ENCODE peak calls at places on chromosome 19, in seven cellular contexts. One of them, this sample, is unnamed.

GRCh38 chr19:2813235-2814160 is 6.2 kb upstream of the ZNF554 start:
- DNase-seq in GM23338: no peak
- DNase-seq in AG04450: no peak
- DNase-seq in HepG2: no peak
- DNase-seq in ovary: no peak
- DNase-seq in psoas muscle: no peak
- DNase-seq in adrenal gland: no peak
- DNase-seq in this sample: no peak

GRCh38 chr19:50046649-50047503 is 21.1 kb downstream of the ZNF473 start:
- DNase-seq in GM23338: peak
- DNase-seq in AG04450: no peak
- DNase-seq in HepG2: peak
- DNase-seq in ovary: no peak
- DNase-seq in psoas muscle: peak
- DNase-seq in adrenal gland: peak
- DNase-seq in this sample: no peak

GRCh38 chr19:39253374-39254149 is 4.9 kb upstream of the IFNL4 start:
- DNase-seq in GM23338: no peak
- DNase-seq in AG04450: no peak
- DNase-seq in HepG2: no peak
- DNase-seq in ovary: no peak
- DNase-seq in psoas muscle: no peak
- DNase-seq in adrenal gland: no peak
- DNase-seq in this sample: no peak

GRCh38 chr19:35509018-35509652 is 4.3 kb downstream of the DMKN start:
- DNase-seq in GM23338: peak
- DNase-seq in AG04450: no peak
- DNase-seq in HepG2: peak
- DNase-seq in ovary: peak
- DNase-seq in psoas muscle: no peak
- DNase-seq in adrenal gland: peak
- DNase-seq in this sample: no peak

GRCh38 chr19:29524912-29525870 is 603 bp upstream of the VSTM2B start:
- DNase-seq in GM23338: peak
- DNase-seq in AG04450: no peak
- DNase-seq in HepG2: no peak
- DNase-seq in ovary: no peak
- DNase-seq in psoas muscle: peak
- DNase-seq in adrenal gland: no peak
- DNase-seq in this sample: no peak

GRCh38 chr19:13428352-13428751 is 77.9 kb downstream of the CACNA1A start:
- DNase-seq in GM23338: peak
- DNase-seq in AG04450: peak
- DNase-seq in HepG2: no peak
- DNase-seq in ovary: no peak
- DNase-seq in psoas muscle: no peak
- DNase-seq in adrenal gland: no peak
- DNase-seq in this sample: no peak

GRCh38 chr19:49073514-49074378 is 1.2 kb upstream of the KCNA7 start:
- DNase-seq in GM23338: peak
- DNase-seq in AG04450: no peak
- DNase-seq in HepG2: peak
- DNase-seq in ovary: no peak
- DNase-seq in psoas muscle: peak
- DNase-seq in adrenal gland: no peak
- DNase-seq in this sample: no peak

GRCh38 chr19:55703790-55704215 is 28.8 kb downstream of the EPN1 start:
- DNase-seq in GM23338: peak
- DNase-seq in AG04450: no peak
- DNase-seq in HepG2: no peak
- DNase-seq in ovary: peak
- DNase-seq in psoas muscle: no peak
- DNase-seq in adrenal gland: no peak
- DNase-seq in this sample: no peak

GRCh38 chr19:22634450-22634827 is 315 bp downstream of the ZNF492 start:
- DNase-seq in GM23338: no peak
- DNase-seq in AG04450: no peak
- DNase-seq in HepG2: no peak
- DNase-seq in ovary: no peak
- DNase-seq in psoas muscle: no peak
- DNase-seq in adrenal gland: no peak
- DNase-seq in this sample: no peak

DNA sequence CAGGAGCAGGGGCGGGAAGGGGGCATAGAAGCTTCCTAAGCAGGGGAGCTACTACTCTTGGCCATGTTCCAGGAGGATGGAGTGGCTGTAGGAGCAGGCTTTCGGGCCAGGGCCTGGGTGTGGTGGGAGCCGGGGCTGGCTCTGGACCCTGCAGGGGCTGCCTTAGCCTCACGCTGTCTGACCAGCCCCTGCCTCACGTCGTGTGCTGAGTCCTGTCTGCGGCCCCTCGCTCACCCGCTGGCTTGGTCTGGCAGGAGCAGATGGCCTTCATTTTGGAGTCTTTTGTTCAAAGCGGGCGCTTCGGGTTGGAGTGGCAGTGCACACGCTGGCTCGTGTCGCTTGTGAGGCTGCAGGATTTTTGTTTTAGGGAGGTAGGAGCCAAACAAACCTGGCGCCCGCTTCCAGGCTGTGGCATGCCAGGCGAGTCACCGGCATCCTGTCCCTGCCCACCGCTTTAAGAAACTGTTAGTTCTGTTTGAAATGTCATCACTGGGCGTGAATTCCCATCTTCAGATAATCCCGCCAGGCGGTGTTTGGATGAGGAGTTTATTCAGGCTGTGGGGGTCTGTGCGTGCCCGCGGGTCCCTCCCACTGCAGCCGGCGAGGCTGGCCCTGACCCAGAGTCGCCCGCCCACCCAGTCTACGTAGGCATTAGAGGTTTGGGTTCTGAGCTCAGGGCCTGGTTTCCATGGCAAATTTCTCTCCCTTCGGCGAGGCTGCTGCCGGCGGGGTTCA is 89.7 kb downstream of the KDM4B start:
- DNase-seq in GM23338: no peak
- DNase-seq in AG04450: no peak
- DNase-seq in HepG2: no peak
- DNase-seq in ovary: no peak
- DNase-seq in psoas muscle: no peak
- DNase-seq in adrenal gland: no peak
- DNase-seq in this sample: no peak
- H3K27ac ChIP-seq in GM23338: no peak
- H3K27ac ChIP-seq in AG04450: no peak
- H3K27ac ChIP-seq in HepG2: no peak
- H3K27ac ChIP-seq in ovary: no peak
- H3K27ac ChIP-seq in psoas muscle: no peak
- H3K27ac ChIP-seq in adrenal gland: no peak
- H3K27ac ChIP-seq in this sample: no peak

DNA sequence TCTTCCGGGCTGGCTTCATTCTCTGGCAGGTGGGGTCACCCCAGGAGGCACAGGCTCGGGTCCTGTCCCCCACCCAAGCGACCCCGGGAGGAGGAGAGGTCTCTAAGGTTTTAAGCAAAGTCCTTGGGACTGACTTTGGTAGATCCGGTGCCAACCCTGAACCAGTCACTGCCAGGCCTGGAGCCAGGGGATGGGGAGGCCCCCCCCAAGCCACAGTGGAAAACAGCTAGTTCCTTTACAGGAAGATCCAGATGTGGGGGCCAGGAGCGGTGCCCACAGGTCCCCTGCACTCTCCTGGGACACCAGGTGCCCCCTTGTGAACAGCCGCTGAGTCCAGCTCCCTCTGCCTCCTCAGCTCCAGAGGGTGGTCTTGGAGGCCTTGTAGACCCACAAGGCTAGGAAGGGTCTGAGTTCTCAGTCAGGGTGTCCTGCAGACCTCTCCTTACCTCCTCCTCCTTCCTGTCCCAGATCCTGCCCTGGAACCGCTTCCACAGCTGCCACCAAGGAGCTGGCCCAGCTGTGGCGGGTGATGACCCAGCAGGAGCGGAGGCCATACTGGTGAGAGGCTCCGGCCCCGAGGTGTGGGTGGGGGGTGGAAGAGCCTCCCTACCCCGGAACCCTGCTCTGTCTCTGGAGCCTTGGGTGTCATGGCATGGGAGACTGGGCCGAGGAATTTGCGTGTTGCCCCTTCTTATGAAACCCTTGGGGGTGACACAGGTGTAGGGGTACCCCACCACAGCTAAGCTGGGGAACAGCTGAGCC is 6.0 kb downstream of the SIX5 start:
- DNase-seq in GM23338: no peak
- DNase-seq in AG04450: no peak
- DNase-seq in HepG2: no peak
- DNase-seq in ovary: peak
- DNase-seq in psoas muscle: no peak
- DNase-seq in adrenal gland: no peak
- DNase-seq in this sample: no peak
- H3K27ac ChIP-seq in GM23338: no peak
- H3K27ac ChIP-seq in AG04450: no peak
- H3K27ac ChIP-seq in HepG2: no peak
- H3K27ac ChIP-seq in ovary: peak
- H3K27ac ChIP-seq in psoas muscle: no peak
- H3K27ac ChIP-seq in adrenal gland: no peak
- H3K27ac ChIP-seq in this sample: no peak

GRCh38 chr19:6056801-6057650 is 53.3 kb downstream of the RFX2 start:
- DNase-seq in GM23338: peak
- DNase-seq in AG04450: peak
- DNase-seq in HepG2: peak
- DNase-seq in ovary: peak
- DNase-seq in psoas muscle: peak
- DNase-seq in adrenal gland: peak
- DNase-seq in this sample: peak

GRCh38 chr19:6057651-6058365 is 52.5 kb downstream of the RFX2 start:
- DNase-seq in GM23338: no peak
- DNase-seq in AG04450: no peak
- DNase-seq in HepG2: no peak
- DNase-seq in ovary: no peak
- DNase-seq in psoas muscle: no peak
- DNase-seq in adrenal gland: no peak
- DNase-seq in this sample: no peak

GRCh38 chr19:6055013-6055795 is 55.1 kb downstream of the RFX2 start:
- DNase-seq in GM23338: no peak
- DNase-seq in AG04450: no peak
- DNase-seq in HepG2: no peak
- DNase-seq in ovary: no peak
- DNase-seq in psoas muscle: no peak
- DNase-seq in adrenal gland: no peak
- DNase-seq in this sample: no peak

GRCh38 chr19:6058411-6059201 is 51.7 kb downstream of the RFX2 start:
- DNase-seq in GM23338: no peak
- DNase-seq in AG04450: no peak
- DNase-seq in HepG2: no peak
- DNase-seq in ovary: no peak
- DNase-seq in psoas muscle: no peak
- DNase-seq in adrenal gland: no peak
- DNase-seq in this sample: no peak

DNA sequence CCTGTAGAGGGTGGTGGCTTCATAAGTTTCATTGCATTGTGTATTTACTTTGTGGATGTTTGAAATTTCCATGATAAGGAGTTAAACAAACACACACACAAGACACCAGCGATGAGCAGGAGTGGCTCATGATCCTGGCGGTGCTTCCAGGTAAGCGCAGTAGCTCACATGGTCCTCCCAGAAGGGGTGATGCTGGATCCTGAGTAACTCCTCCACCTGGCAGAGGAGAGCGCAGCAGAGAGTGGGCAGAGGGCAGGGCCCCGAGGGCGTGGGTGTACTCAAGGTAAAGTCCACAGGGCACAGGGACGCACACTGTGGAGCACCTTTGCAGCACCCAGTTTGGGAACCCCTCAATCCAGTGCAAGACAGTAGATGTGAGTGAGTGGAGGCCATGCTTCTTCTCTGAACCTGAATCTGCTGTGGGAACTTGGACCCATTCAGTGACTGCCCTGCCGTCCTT is 54.0 kb downstream of the RFX2 start:
- DNase-seq in GM23338: no peak
- DNase-seq in AG04450: no peak
- DNase-seq in HepG2: peak
- DNase-seq in ovary: peak
- DNase-seq in psoas muscle: no peak
- DNase-seq in adrenal gland: no peak
- DNase-seq in this sample: no peak
- H3K27ac ChIP-seq in GM23338: peak
- H3K27ac ChIP-seq in AG04450: no peak
- H3K27ac ChIP-seq in HepG2: peak
- H3K27ac ChIP-seq in ovary: peak
- H3K27ac ChIP-seq in psoas muscle: peak
- H3K27ac ChIP-seq in adrenal gland: peak
- H3K27ac ChIP-seq in this sample: peak

GRCh38 chr19:19447536-19448237 is 42.2 kb downstream of the GATAD2A start:
- DNase-seq in GM23338: no peak
- DNase-seq in AG04450: no peak
- DNase-seq in HepG2: no peak
- DNase-seq in ovary: no peak
- DNase-seq in psoas muscle: no peak
- DNase-seq in adrenal gland: no peak
- DNase-seq in this sample: no peak

GRCh38 chr19:19448238-19448544 is 42.7 kb downstream of the GATAD2A start:
- DNase-seq in GM23338: no peak
- DNase-seq in AG04450: no peak
- DNase-seq in HepG2: no peak
- DNase-seq in ovary: no peak
- DNase-seq in psoas muscle: no peak
- DNase-seq in adrenal gland: peak
- DNase-seq in this sample: no peak

GRCh38 chr19:19453129-19453461 is 47.6 kb downstream of the GATAD2A start:
- DNase-seq in GM23338: no peak
- DNase-seq in AG04450: no peak
- DNase-seq in HepG2: no peak
- DNase-seq in ovary: no peak
- DNase-seq in psoas muscle: no peak
- DNase-seq in adrenal gland: no peak
- DNase-seq in this sample: no peak

GRCh38 chr19:19451429-19452240 is 46.2 kb downstream of the GATAD2A start:
- DNase-seq in GM23338: no peak
- DNase-seq in AG04450: no peak
- DNase-seq in HepG2: no peak
- DNase-seq in ovary: no peak
- DNase-seq in psoas muscle: no peak
- DNase-seq in adrenal gland: no peak
- DNase-seq in this sample: no peak

DNA sequence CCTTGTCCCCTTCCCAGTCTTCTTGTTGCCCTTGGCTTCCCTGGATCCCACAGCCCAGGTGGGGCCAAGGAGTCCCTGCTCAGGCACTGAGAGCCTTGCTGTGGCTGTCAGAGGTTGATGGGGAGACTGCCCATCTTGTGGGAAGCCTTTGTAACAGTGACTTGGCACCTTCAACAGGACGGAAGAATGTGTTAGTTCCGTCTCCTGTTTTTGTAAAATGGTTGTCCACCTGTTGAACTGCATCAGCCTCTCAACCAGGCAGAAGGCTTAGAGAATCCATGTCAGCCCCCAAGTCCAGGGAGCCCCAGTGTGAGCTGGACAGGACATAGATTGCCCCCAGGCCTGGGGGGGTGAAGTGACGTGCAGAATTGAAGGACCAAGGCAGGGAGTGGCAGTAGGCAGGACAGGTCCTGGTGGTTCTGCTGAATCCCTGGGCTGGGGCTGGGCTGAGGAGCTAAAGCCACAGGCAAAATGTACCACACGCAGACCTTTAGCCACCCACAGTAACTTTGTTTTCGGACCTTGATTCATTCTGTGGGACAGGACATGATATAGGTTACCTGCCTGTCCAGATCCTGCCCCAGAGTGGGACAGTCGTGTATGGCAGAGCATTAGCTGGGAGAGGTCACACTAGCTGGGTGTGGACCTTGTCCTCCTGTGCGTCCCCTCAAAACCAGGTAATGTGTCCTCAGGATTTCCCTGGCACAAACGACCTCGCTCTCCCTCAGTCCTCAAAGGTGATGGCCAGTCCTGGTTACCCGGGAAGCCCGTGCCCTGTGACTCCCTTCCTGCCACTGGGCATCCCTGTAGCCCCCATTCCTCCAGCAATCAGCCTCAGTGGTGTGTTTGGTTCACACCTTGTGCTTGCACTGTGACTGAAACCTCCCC is 47.0 kb downstream of the GATAD2A start:
- DNase-seq in GM23338: no peak
- DNase-seq in AG04450: no peak
- DNase-seq in HepG2: no peak
- DNase-seq in ovary: no peak
- DNase-seq in psoas muscle: no peak
- DNase-seq in adrenal gland: no peak
- DNase-seq in this sample: no peak
- H3K27ac ChIP-seq in GM23338: peak
- H3K27ac ChIP-seq in AG04450: no peak
- H3K27ac ChIP-seq in HepG2: no peak
- H3K27ac ChIP-seq in ovary: no peak
- H3K27ac ChIP-seq in psoas muscle: no peak
- H3K27ac ChIP-seq in adrenal gland: no peak
- H3K27ac ChIP-seq in this sample: no peak

This sample was measured in epithelial cell of prostate.